ENCODE peak calls at places on chromosomes 7 and 10, in five cellular contexts. I is IMR-90; Z is fibroblast of lung; S is CD8-positive, alpha-beta memory T cell; G is pancreas. R is an unnamed sample.

GRCh38 chr10:4196948-4197390 is 412.0 kb upstream of the KLF6 start:
- DNase-seq in Z (peak), G (no peak), I (peak), S (no peak), R (no peak)

GRCh38 chr7:155405399-155406318 is 52.3 kb upstream of the EN2 start:
- DNase-seq in Z (no peak), I (no peak), G (no peak), S (no peak), R (no peak)

GRCh38 chr7:156929789-156930539 is 19.5 kb upstream of the NOM1 start:
- DNase-seq in Z (no peak), I (no peak), S (peak), G (no peak), R (no peak)

GRCh38 chr10:116985611-116986010 is 19.4 kb downstream of the SHTN1 start:
- DNase-seq in I (peak), Z (peak), G (no peak), S (no peak), R (no peak)

GRCh38 chr7:102973096-102973802 is 60.4 kb downstream of the LRRC17 start:
- DNase-seq in G (no peak), Z (peak), I (no peak), S (no peak), R (no peak)

GRCh38 chr7:131501422-131501821 is 55.0 kb downstream of the PODXL start:
- DNase-seq in Z (peak), I (peak), S (peak), G (no peak), R (peak)

GRCh38 chr7:27917774-27918314 is 177.9 kb downstream of the TAX1BP1 start:
- DNase-seq in Z (peak), S (no peak), G (no peak), I (peak), R (no peak)

GRCh38 chr10:31929986-31930675 is 1.5 kb upstream of the ARHGAP12 start:
- DNase-seq in I (no peak), S (peak), G (no peak), Z (no peak), R (peak)

GRCh38 chr7:135768990-135769389 is 20.4 kb upstream of the FAM180A start:
- DNase-seq in S (no peak), Z (no peak), I (no peak), G (no peak), R (no peak)

GRCh38 chr7:15972767-15973362 is 286.4 kb upstream of the MEOX2 start:
- DNase-seq in Z (peak), I (peak), G (no peak), S (no peak), R (no peak)

GRCh38 chr10:63671317-63671937 is 150.2 kb downstream of the REEP3 start:
- DNase-seq in Z (peak), S (no peak), I (peak), G (no peak), R (no peak)

GRCh38 chr10:79051766-79052165 is 17.0 kb upstream of the ZMIZ1 start:
- DNase-seq in S (no peak), I (no peak), G (no peak), Z (no peak), R (no peak)

GRCh38 chr10:104043185-104043830 is 42.4 kb downstream of the COL17A1 start:
- DNase-seq in Z (peak), I (no peak), G (no peak), S (no peak), R (no peak)

GRCh38 chr10:131805696-131806095 is 95.1 kb upstream of the PPP2R2D start:
- DNase-seq in G (no peak), S (no peak), I (no peak), Z (no peak), R (no peak)

GRCh38 chr10:23406409-23406808 is 32.5 kb upstream of the OTUD1 start:
- DNase-seq in G (no peak), Z (no peak), I (no peak), S (no peak), R (no peak)

GRCh38 chr10:44417761-44418160 is 32.9 kb upstream of the CXCL12 start:
- DNase-seq in S (no peak), I (no peak), Z (no peak), G (no peak), R (no peak)

GRCh38 chr7:112587504-112587903 is 106.7 kb downstream of the LSMEM1 start:
- DNase-seq in S (no peak), G (no peak), Z (no peak), I (no peak), R (no peak)

GRCh38 chr7:31052841-31053601 is 913 bp downstream of the ADCYAP1R1 start:
- DNase-seq in G (no peak), I (no peak), S (no peak), Z (no peak), R (no peak)
- H3K4me3 ChIP-seq in G (no peak), I (no peak), S (no peak), Z (no peak), R (no peak)

GRCh38 chr10:96243296-96243695 is 28.1 kb downstream of the BLNK start:
- DNase-seq in G (no peak), I (no peak), S (no peak), Z (no peak), R (no peak)

GRCh38 chr10:96249264-96249663 is 22.1 kb downstream of the BLNK start:
- DNase-seq in Z (no peak), I (no peak), S (no peak), G (no peak), R (no peak)

GRCh38 chr10:96242822-96243221 is 28.5 kb downstream of the BLNK start:
- DNase-seq in Z (no peak), S (no peak), I (no peak), G (no peak), R (no peak)

GRCh38 chr10:96238889-96239624 is 32.3 kb downstream of the BLNK start:
- DNase-seq in S (no peak), I (no peak), Z (no peak), G (no peak), R (no peak)

GRCh38 chr10:96244354-96244753 is 27.0 kb downstream of the BLNK start:
- DNase-seq in Z (no peak), I (no peak), G (no peak), S (no peak), R (peak)
- H3K4me3 ChIP-seq in Z (no peak), I (no peak), G (no peak), S (no peak), R (no peak)

DNA sequence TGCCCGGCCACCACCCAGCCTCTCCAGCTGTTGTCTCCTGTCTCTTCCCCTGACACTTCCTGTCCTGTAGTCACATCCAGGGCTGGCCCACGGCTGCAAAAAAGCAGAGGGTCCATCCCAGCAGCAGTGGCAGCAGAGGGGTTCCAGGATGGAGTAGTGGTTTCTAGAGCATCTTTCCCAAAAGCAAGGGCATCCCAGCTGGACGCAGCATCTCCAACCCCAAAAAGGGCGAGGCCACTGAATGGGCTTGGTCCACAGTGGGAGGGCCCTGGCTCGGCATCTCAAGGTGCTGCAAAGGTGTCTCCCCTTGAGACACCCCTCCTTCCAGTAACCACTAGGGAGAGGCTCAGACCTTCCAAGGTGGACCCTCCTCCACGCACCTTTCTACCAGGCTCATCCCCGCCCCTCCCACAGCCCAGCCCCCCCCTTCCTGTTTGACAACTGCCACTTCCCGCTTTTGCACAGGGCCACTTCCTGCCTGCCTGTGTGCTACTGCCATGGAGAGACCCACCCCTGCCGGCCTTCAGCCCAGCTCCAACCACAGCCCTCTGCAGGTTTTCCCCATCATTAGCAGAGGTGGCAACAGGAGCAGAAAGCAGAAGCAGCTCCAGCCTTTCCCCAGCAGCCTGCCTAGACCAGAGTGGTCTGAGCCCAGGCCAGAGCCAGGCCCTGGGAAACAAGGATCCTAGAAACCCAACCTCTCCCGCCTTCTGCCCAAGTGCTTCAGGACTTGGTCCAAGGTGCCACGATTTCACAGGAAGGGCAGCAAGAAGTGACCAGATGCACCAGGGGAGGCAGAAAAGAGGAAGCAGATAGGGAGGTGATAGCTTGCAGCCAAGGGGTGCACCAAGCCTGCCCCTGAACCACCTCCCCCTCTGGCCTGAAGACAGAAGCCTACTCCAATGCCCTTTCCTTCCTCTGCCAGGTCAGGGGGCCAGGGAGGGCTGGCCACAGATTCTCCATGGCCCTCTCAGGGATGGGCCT is 8.6 kb downstream of the CAMK2G start:
- DNase-seq in Z (no peak), I (no peak), G (no peak), S (peak), R (peak)
- H3K4me3 ChIP-seq in Z (no peak), I (no peak), G (no peak), S (peak), R (peak)

DNA sequence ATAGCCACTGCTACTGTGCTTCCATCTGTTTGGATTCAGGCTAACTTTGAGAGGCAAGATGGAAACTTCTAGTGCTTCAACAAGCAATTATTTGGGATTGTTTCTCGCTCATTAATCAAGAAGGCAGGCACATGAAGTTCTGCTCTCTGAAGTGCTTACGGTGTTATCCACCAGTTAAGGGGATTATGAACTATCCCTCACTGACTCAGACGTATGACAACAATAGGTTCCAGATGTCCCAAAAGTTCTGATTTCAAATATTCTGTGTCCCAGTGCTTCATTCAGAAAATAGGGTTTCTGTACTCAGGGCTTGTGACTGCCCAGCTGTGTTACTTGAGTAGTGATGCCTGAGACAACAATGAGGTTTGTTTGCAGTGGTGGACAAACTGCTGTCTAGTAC is 81.0 kb downstream of the HACD1 start:
- DNase-seq in S (no peak), G (no peak), Z (no peak), I (no peak), R (no peak)
- H3K4me3 ChIP-seq in S (no peak), G (no peak), Z (no peak), I (no peak), R (no peak)

R was measured in GM12865.